ENCODE peak calls at places on chromosomes 6 and 20, in five cellular contexts. One of them, this sample, is unnamed. For H3K4me1 and H3K9me3, the result is how much of the 10 kb centered on the place peaks cover.

GRCh38 chr6:35146453-35146852 is 5.3 kb upstream of the TCP11 start:
- DNase-seq in BE2C: peak
- DNase-seq in small intestine: peak
- DNase-seq in psoas muscle: no peak
- DNase-seq in left ventricle myocardium inferior: peak
- DNase-seq in this sample: peak

GRCh38 chr6:128731249-128732165 is 151.4 kb upstream of the LAMA2 start:
- DNase-seq in BE2C: peak
- DNase-seq in small intestine: peak
- DNase-seq in psoas muscle: no peak
- DNase-seq in left ventricle myocardium inferior: no peak
- DNase-seq in this sample: no peak

GRCh38 chr6:28446818-28447511 is 3.7 kb upstream of the ZSCAN23 start:
- DNase-seq in BE2C: peak
- DNase-seq in small intestine: no peak
- DNase-seq in psoas muscle: no peak
- DNase-seq in left ventricle myocardium inferior: no peak
- DNase-seq in this sample: no peak

GRCh38 chr20:8646716-8647115 is 422.2 kb upstream of the PLCB4 start:
- DNase-seq in BE2C: no peak
- DNase-seq in small intestine: no peak
- DNase-seq in psoas muscle: no peak
- DNase-seq in left ventricle myocardium inferior: no peak
- DNase-seq in this sample: no peak

GRCh38 chr20:50292324-50293243 is 102.0 kb downstream of the CEBPB start:
- DNase-seq in BE2C: peak
- DNase-seq in small intestine: peak
- DNase-seq in psoas muscle: peak
- DNase-seq in left ventricle myocardium inferior: peak
- DNase-seq in this sample: peak

GRCh38 chr6:74277749-74278148 is 581.7 kb downstream of the CD109 start:
- DNase-seq in BE2C: peak
- DNase-seq in small intestine: no peak
- DNase-seq in psoas muscle: no peak
- DNase-seq in left ventricle myocardium inferior: no peak
- DNase-seq in this sample: no peak

GRCh38 chr20:44702776-44703175 is 12.4 kb upstream of the CCN5 start:
- DNase-seq in BE2C: peak
- DNase-seq in small intestine: no peak
- DNase-seq in psoas muscle: peak
- DNase-seq in left ventricle myocardium inferior: peak
- DNase-seq in this sample: peak

GRCh38 chr6:67121115-67121514 is 1414.1 kb upstream of the EYS start:
- DNase-seq in BE2C: no peak
- DNase-seq in small intestine: no peak
- DNase-seq in psoas muscle: no peak
- DNase-seq in left ventricle myocardium inferior: no peak
- DNase-seq in this sample: no peak

GRCh38 chr6:166411721-166412151 is 29.0 kb upstream of the MPC1 start:
- DNase-seq in BE2C: no peak
- DNase-seq in small intestine: peak
- DNase-seq in psoas muscle: no peak
- DNase-seq in left ventricle myocardium inferior: no peak
- DNase-seq in this sample: no peak

GRCh38 chr6:150238294-150238693 is 95.5 kb downstream of the PPP1R14C start:
- DNase-seq in BE2C: peak
- DNase-seq in small intestine: peak
- DNase-seq in psoas muscle: peak
- DNase-seq in left ventricle myocardium inferior: peak
- DNase-seq in this sample: peak

GRCh38 chr6:140225587-140226438 is 851.4 kb upstream of the CITED2 start:
- DNase-seq in BE2C: no peak
- DNase-seq in small intestine: no peak
- DNase-seq in psoas muscle: no peak
- DNase-seq in left ventricle myocardium inferior: no peak
- DNase-seq in this sample: no peak

GRCh38 chr20:49323622-49324238 is 45.9 kb upstream of the ZNFX1 start:
- DNase-seq in BE2C: no peak
- DNase-seq in small intestine: peak
- DNase-seq in psoas muscle: no peak
- DNase-seq in left ventricle myocardium inferior: no peak
- DNase-seq in this sample: no peak

GRCh38 chr20:61731363-61732181 is 334.1 kb downstream of the TAF4 start:
- DNase-seq in BE2C: no peak
- DNase-seq in small intestine: no peak
- DNase-seq in psoas muscle: peak
- DNase-seq in left ventricle myocardium inferior: no peak
- DNase-seq in this sample: no peak

GRCh38 chr6:104705916-104706442 is 153.7 kb downstream of the HACE1 start:
- DNase-seq in BE2C: no peak
- DNase-seq in small intestine: no peak
- DNase-seq in psoas muscle: no peak
- DNase-seq in left ventricle myocardium inferior: no peak
- DNase-seq in this sample: no peak
- H3K4me1 ChIP-seq in BE2C: under half
- H3K4me1 ChIP-seq in small intestine: under half
- H3K4me1 ChIP-seq in psoas muscle: under half
- H3K4me1 ChIP-seq in left ventricle myocardium inferior: under half
- H3K4me1 ChIP-seq in this sample: under half

GRCh38 chr6:26743941-26744699 is 84.6 kb upstream of the ZNF322 start:
- DNase-seq in BE2C: no peak
- DNase-seq in small intestine: no peak
- DNase-seq in psoas muscle: no peak
- DNase-seq in left ventricle myocardium inferior: no peak
- DNase-seq in this sample: no peak
- H3K4me3 ChIP-seq in BE2C: peak
- H3K4me3 ChIP-seq in small intestine: no peak
- H3K4me3 ChIP-seq in psoas muscle: no peak
- H3K4me3 ChIP-seq in left ventricle myocardium inferior: no peak
- H3K4me3 ChIP-seq in this sample: no peak

GRCh38 chr20:56004611-56005388 is 519 bp downstream of the CBLN4 start:
- DNase-seq in BE2C: no peak
- DNase-seq in small intestine: no peak
- DNase-seq in psoas muscle: no peak
- DNase-seq in left ventricle myocardium inferior: no peak
- DNase-seq in this sample: no peak

GRCh38 chr20:56003111-56003800 is 2.1 kb downstream of the CBLN4 start:
- DNase-seq in BE2C: no peak
- DNase-seq in small intestine: no peak
- DNase-seq in psoas muscle: no peak
- DNase-seq in left ventricle myocardium inferior: no peak
- DNase-seq in this sample: no peak

GRCh38 chr20:56003966-56004365 is 1.4 kb downstream of the CBLN4 start:
- DNase-seq in BE2C: peak
- DNase-seq in small intestine: no peak
- DNase-seq in psoas muscle: no peak
- DNase-seq in left ventricle myocardium inferior: no peak
- DNase-seq in this sample: no peak

GRCh38 chr20:56001890-56002289 is 3.4 kb downstream of the CBLN4 start:
- DNase-seq in BE2C: no peak
- DNase-seq in small intestine: no peak
- DNase-seq in psoas muscle: no peak
- DNase-seq in left ventricle myocardium inferior: no peak
- DNase-seq in this sample: no peak

DNA sequence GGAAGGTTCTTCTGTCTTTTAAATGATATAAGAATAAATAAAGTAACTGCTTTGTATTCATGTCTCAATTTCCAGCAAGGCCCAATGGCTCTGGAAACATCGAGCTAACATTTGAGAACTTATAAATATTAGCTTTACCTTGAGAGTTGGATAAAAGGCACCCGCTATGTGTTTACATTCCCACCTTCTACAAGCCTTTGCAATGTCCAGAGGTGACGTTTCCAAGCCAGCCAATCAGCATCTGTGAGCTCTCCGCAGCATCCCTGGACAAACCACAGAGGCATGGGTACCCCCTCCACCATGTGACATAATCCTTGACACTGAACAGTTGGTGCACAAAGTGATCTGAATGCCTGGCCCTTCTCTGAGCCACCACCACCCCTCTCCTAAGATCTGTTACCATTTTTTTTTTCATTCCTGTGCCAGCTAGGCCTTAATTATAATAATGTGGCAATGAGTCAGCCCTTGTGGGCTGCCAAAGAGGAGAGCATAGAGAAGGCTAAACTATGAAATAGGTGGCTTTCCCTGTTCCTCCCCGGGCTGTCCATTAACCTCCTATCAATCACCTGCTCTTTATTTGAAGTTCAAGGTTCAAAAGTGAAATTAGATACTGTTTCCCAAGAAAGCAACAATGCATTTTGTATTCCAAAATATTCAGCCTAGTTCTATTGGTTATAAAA is 4.1 kb downstream of the CBLN4 start:
- DNase-seq in BE2C: no peak
- DNase-seq in small intestine: peak
- DNase-seq in psoas muscle: no peak
- DNase-seq in left ventricle myocardium inferior: no peak
- DNase-seq in this sample: no peak
- H3K9me3 ChIP-seq in BE2C: under half
- H3K9me3 ChIP-seq in small intestine: under half
- H3K9me3 ChIP-seq in psoas muscle: under half
- H3K9me3 ChIP-seq in left ventricle myocardium inferior: under half
- H3K9me3 ChIP-seq in this sample: under half

GRCh38 chr20:39246436-39246835 is 284.3 kb downstream of the DHX35 start:
- DNase-seq in BE2C: no peak
- DNase-seq in small intestine: no peak
- DNase-seq in psoas muscle: no peak
- DNase-seq in left ventricle myocardium inferior: no peak
- DNase-seq in this sample: no peak
- H3K4me1 ChIP-seq in BE2C: under half
- H3K4me1 ChIP-seq in small intestine: under half
- H3K4me1 ChIP-seq in psoas muscle: under half
- H3K4me1 ChIP-seq in left ventricle myocardium inferior: under half
- H3K4me1 ChIP-seq in this sample: under half

This sample was measured in heart right ventricle.